ENCODE peak calls at places on chromosomes 2 and 18, in ten cellular contexts. One of them, this sample, is unnamed.

GRCh38 chr2:25897500-25897899 is 19.2 kb upstream of the ASXL2 start:
- DNase-seq in OCI-LY7: no peak
- DNase-seq in left ventricle myocardium inferior: no peak
- DNase-seq in fibroblast of lung: no peak
- DNase-seq in AG04450: no peak
- DNase-seq in GM12878: no peak
- DNase-seq in cardiac fibroblast: no peak
- DNase-seq in transverse colon: no peak
- DNase-seq in heart right ventricle: no peak
- DNase-seq in HL-60: peak; percentile 20
- DNase-seq in this sample: no peak

GRCh38 chr2:113910110-113910717 is 20.3 kb downstream of the ACTR3 start:
- DNase-seq in cardiac fibroblast: no peak
- DNase-seq in GM12878: no peak
- DNase-seq in HL-60: no peak
- DNase-seq in OCI-LY7: no peak
- DNase-seq in transverse colon: no peak
- DNase-seq in left ventricle myocardium inferior: no peak
- DNase-seq in AG04450: no peak
- DNase-seq in fibroblast of lung: no peak
- DNase-seq in heart right ventricle: no peak
- DNase-seq in this sample: peak; percentile 29

GRCh38 chr2:210593166-210593565 is 36.8 kb downstream of the CPS1 start:
- DNase-seq in transverse colon: no peak
- DNase-seq in left ventricle myocardium inferior: no peak
- DNase-seq in HL-60: no peak
- DNase-seq in fibroblast of lung: peak; percentile 20
- DNase-seq in GM12878: no peak
- DNase-seq in AG04450: no peak
- DNase-seq in OCI-LY7: no peak
- DNase-seq in cardiac fibroblast: no peak
- DNase-seq in heart right ventricle: no peak
- DNase-seq in this sample: no peak

GRCh38 chr18:67318651-67319050 is 197.9 kb downstream of the DSEL start:
- DNase-seq in OCI-LY7: no peak
- DNase-seq in left ventricle myocardium inferior: no peak
- DNase-seq in cardiac fibroblast: peak; percentile 7
- DNase-seq in heart right ventricle: no peak
- DNase-seq in AG04450: peak; percentile 16
- DNase-seq in GM12878: no peak
- DNase-seq in HL-60: no peak
- DNase-seq in transverse colon: no peak
- DNase-seq in fibroblast of lung: peak; percentile 9
- DNase-seq in this sample: peak; percentile 13

GRCh38 chr2:189673661-189674373 is 653 bp upstream of the ANKAR start:
- DNase-seq in HL-60: no peak
- DNase-seq in transverse colon: no peak
- DNase-seq in AG04450: no peak
- DNase-seq in GM12878: no peak
- DNase-seq in cardiac fibroblast: no peak
- DNase-seq in OCI-LY7: no peak
- DNase-seq in heart right ventricle: no peak
- DNase-seq in left ventricle myocardium inferior: no peak
- DNase-seq in fibroblast of lung: no peak
- DNase-seq in this sample: peak; percentile 40

GRCh38 chr2:109398616-109399015 is 215.2 kb downstream of the SEPTIN10 start:
- DNase-seq in left ventricle myocardium inferior: no peak
- DNase-seq in transverse colon: no peak
- DNase-seq in GM12878: no peak
- DNase-seq in heart right ventricle: no peak
- DNase-seq in OCI-LY7: no peak
- DNase-seq in cardiac fibroblast: no peak
- DNase-seq in AG04450: no peak
- DNase-seq in HL-60: no peak
- DNase-seq in fibroblast of lung: no peak
- DNase-seq in this sample: no peak

GRCh38 chr2:195151711-195152110 is 505.3 kb upstream of the SLC39A10 start:
- DNase-seq in cardiac fibroblast: no peak
- DNase-seq in AG04450: no peak
- DNase-seq in transverse colon: no peak
- DNase-seq in GM12878: no peak
- DNase-seq in OCI-LY7: no peak
- DNase-seq in left ventricle myocardium inferior: no peak
- DNase-seq in heart right ventricle: no peak
- DNase-seq in HL-60: no peak
- DNase-seq in fibroblast of lung: no peak
- DNase-seq in this sample: no peak

GRCh38 chr2:58047373-58047674 is 718 bp downstream of the VRK2 start:
- DNase-seq in transverse colon: no peak
- DNase-seq in GM12878: no peak
- DNase-seq in heart right ventricle: no peak
- DNase-seq in cardiac fibroblast: no peak
- DNase-seq in fibroblast of lung: no peak
- DNase-seq in left ventricle myocardium inferior: no peak
- DNase-seq in AG04450: no peak
- DNase-seq in HL-60: no peak
- DNase-seq in OCI-LY7: no peak
- DNase-seq in this sample: no peak

GRCh38 chr2:137525644-137526190 is 438.6 kb upstream of the HNMT start:
- DNase-seq in OCI-LY7: no peak
- DNase-seq in heart right ventricle: no peak
- DNase-seq in HL-60: no peak
- DNase-seq in left ventricle myocardium inferior: no peak
- DNase-seq in GM12878: no peak
- DNase-seq in AG04450: no peak
- DNase-seq in cardiac fibroblast: no peak
- DNase-seq in fibroblast of lung: no peak
- DNase-seq in transverse colon: no peak
- DNase-seq in this sample: no peak

GRCh38 chr18:53796042-53796729 is 428.3 kb downstream of the MBD2 start:
- DNase-seq in transverse colon: no peak
- DNase-seq in cardiac fibroblast: peak; percentile 82
- DNase-seq in AG04450: peak; percentile 18
- DNase-seq in left ventricle myocardium inferior: no peak
- DNase-seq in HL-60: no peak
- DNase-seq in OCI-LY7: no peak
- DNase-seq in heart right ventricle: no peak
- DNase-seq in GM12878: no peak
- DNase-seq in fibroblast of lung: peak; percentile 79
- DNase-seq in this sample: peak; percentile 97

GRCh38 chr2:121888189-121888557 is 132.7 kb downstream of the TSN start:
- DNase-seq in fibroblast of lung: no peak
- DNase-seq in OCI-LY7: peak; percentile 56
- DNase-seq in AG04450: no peak
- DNase-seq in transverse colon: no peak
- DNase-seq in left ventricle myocardium inferior: no peak
- DNase-seq in HL-60: peak; percentile 31
- DNase-seq in GM12878: no peak
- DNase-seq in heart right ventricle: no peak
- DNase-seq in cardiac fibroblast: no peak
- DNase-seq in this sample: no peak

GRCh38 chr18:39453882-39454281 is 1888.3 kb upstream of the CELF4 start:
- DNase-seq in left ventricle myocardium inferior: no peak
- DNase-seq in OCI-LY7: no peak
- DNase-seq in AG04450: peak; percentile 13
- DNase-seq in HL-60: no peak
- DNase-seq in heart right ventricle: no peak
- DNase-seq in GM12878: no peak
- DNase-seq in transverse colon: no peak
- DNase-seq in fibroblast of lung: peak; percentile 88
- DNase-seq in cardiac fibroblast: peak; percentile 94
- DNase-seq in this sample: peak; percentile 61

DNA sequence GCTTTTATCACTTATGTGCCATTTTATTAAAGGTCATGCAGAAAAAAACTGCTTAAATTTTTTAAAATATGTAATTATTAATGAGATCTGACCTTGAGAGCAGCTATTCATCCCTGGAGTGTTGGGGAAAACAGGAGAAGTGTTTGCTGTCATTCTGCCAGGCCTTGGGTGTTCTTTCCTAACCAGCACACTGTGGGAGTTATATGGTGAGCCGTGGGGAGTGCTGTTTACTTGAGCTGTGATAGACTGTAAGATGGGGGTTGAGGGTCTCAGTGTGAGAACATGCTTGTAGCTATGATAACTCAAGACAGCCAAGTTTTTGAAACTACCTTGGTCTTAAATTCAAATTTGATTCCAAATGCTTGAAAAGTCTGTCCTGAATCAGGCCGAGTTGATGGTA is 101.3 kb upstream of the ARHGAP28 start:
- DNase-seq in cardiac fibroblast: peak; percentile 21
- DNase-seq in fibroblast of lung: no peak
- DNase-seq in GM12878: no peak
- DNase-seq in OCI-LY7: no peak
- DNase-seq in left ventricle myocardium inferior: no peak
- DNase-seq in transverse colon: no peak
- DNase-seq in heart right ventricle: no peak
- DNase-seq in AG04450: no peak
- DNase-seq in HL-60: no peak
- DNase-seq in this sample: peak; percentile 45
- TF ChIP-seq CTCF in cardiac fibroblast: no peak
- TF ChIP-seq CTCF in fibroblast of lung: no peak
- TF ChIP-seq CTCF in GM12878: no peak
- TF ChIP-seq CTCF in OCI-LY7: no peak
- TF ChIP-seq CTCF in left ventricle myocardium inferior: no peak
- TF ChIP-seq CTCF in transverse colon: no peak
- TF ChIP-seq CTCF in heart right ventricle: no peak
- TF ChIP-seq CTCF in AG04450: no peak
- TF ChIP-seq CTCF in HL-60: no peak
- TF ChIP-seq CTCF in this sample: no peak

GRCh38 chr18:78875998-78876650 is 103.5 kb upstream of the SALL3 start:
- DNase-seq in OCI-LY7: no peak
- DNase-seq in GM12878: no peak
- DNase-seq in left ventricle myocardium inferior: no peak
- DNase-seq in HL-60: no peak
- DNase-seq in heart right ventricle: no peak
- DNase-seq in fibroblast of lung: no peak
- DNase-seq in cardiac fibroblast: no peak
- DNase-seq in AG04450: no peak
- DNase-seq in transverse colon: no peak
- DNase-seq in this sample: no peak

GRCh38 chr18:78873916-78874505 is 105.6 kb upstream of the SALL3 start:
- DNase-seq in transverse colon: no peak
- DNase-seq in left ventricle myocardium inferior: no peak
- DNase-seq in cardiac fibroblast: no peak
- DNase-seq in OCI-LY7: no peak
- DNase-seq in HL-60: peak; percentile 77
- DNase-seq in fibroblast of lung: no peak
- DNase-seq in AG04450: no peak
- DNase-seq in GM12878: no peak
- DNase-seq in heart right ventricle: no peak
- DNase-seq in this sample: no peak

GRCh38 chr18:78876868-78877267 is 102.8 kb upstream of the SALL3 start:
- DNase-seq in HL-60: no peak
- DNase-seq in left ventricle myocardium inferior: no peak
- DNase-seq in transverse colon: no peak
- DNase-seq in AG04450: no peak
- DNase-seq in cardiac fibroblast: no peak
- DNase-seq in OCI-LY7: no peak
- DNase-seq in GM12878: no peak
- DNase-seq in fibroblast of lung: no peak
- DNase-seq in heart right ventricle: no peak
- DNase-seq in this sample: no peak

GRCh38 chr18:78878335-78878734 is 101.3 kb upstream of the SALL3 start:
- DNase-seq in HL-60: no peak
- DNase-seq in left ventricle myocardium inferior: no peak
- DNase-seq in transverse colon: no peak
- DNase-seq in OCI-LY7: no peak
- DNase-seq in AG04450: no peak
- DNase-seq in cardiac fibroblast: no peak
- DNase-seq in fibroblast of lung: no peak
- DNase-seq in GM12878: no peak
- DNase-seq in heart right ventricle: no peak
- DNase-seq in this sample: no peak

DNA sequence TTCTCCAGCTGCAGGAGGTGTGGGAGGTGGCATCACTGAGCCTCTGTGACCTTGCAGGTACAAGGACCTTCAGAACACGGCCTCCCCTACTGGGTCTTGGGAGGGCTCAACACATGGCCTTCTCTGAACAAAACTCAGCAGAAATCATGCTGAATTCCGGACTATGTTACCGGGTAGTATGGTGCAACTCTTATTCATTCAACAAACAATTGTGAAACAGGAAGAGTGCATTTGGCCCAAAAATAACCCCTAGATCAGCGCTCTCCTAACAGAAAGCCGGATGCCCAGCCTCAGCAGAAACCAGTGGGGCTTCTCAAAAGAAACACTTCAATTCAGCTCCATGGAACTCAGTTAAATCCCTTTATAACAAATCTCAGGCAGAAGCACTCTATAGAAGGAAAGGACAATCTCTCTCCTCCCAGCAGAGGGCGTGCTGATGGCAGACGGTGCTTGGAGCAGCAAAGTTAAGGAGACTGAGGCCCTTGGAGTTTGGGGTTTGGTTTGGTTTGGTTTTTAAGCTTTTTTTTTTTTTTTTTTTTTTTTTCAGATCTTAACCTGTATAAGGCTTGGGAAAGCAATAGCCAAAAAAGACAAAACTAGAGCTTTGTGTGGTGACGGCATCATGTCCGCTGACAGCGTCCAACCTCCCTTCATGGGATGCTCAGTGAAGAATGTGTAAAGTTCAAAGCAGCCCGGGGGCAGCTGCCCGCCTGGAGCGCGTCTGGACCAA is 104.2 kb upstream of the SALL3 start:
- DNase-seq in heart right ventricle: no peak
- DNase-seq in GM12878: no peak
- DNase-seq in left ventricle myocardium inferior: no peak
- DNase-seq in AG04450: no peak
- DNase-seq in transverse colon: peak; percentile 25
- DNase-seq in fibroblast of lung: no peak
- DNase-seq in cardiac fibroblast: peak; percentile 16
- DNase-seq in HL-60: peak; percentile 48
- DNase-seq in OCI-LY7: peak; percentile 21
- DNase-seq in this sample: peak; percentile 10
- H3K4me3 ChIP-seq in heart right ventricle: no peak overlapping the region
- H3K4me3 ChIP-seq in GM12878: no peak overlapping the region
- H3K4me3 ChIP-seq in left ventricle myocardium inferior: no peak overlapping the region
- H3K4me3 ChIP-seq in AG04450: no peak overlapping the region
- H3K4me3 ChIP-seq in transverse colon: no peak overlapping the region
- H3K4me3 ChIP-seq in fibroblast of lung: no peak overlapping the region
- H3K4me3 ChIP-seq in cardiac fibroblast: no peak overlapping the region
- H3K4me3 ChIP-seq in HL-60: no peak overlapping the region
- H3K4me3 ChIP-seq in OCI-LY7: no peak overlapping the region
- H3K4me3 ChIP-seq in this sample: no peak overlapping the region

GRCh38 chr2:207473203-207473865 is 56.4 kb upstream of the CREB1 start:
- DNase-seq in OCI-LY7: no peak
- DNase-seq in transverse colon: no peak
- DNase-seq in GM12878: peak; percentile 30
- DNase-seq in AG04450: peak; percentile 65
- DNase-seq in cardiac fibroblast: peak; percentile 92
- DNase-seq in fibroblast of lung: peak; percentile 92
- DNase-seq in left ventricle myocardium inferior: no peak
- DNase-seq in HL-60: peak; percentile 69
- DNase-seq in heart right ventricle: no peak
- DNase-seq in this sample: peak; percentile 89
- TF ChIP-seq CTCF in OCI-LY7: peak; percentile 31
- TF ChIP-seq CTCF in transverse colon: peak; percentile 33
- TF ChIP-seq CTCF in GM12878: peak; percentile 49
- TF ChIP-seq CTCF in AG04450: peak; percentile 89
- TF ChIP-seq CTCF in cardiac fibroblast: peak; percentile 80
- TF ChIP-seq CTCF in fibroblast of lung: peak; percentile 88
- TF ChIP-seq CTCF in left ventricle myocardium inferior: peak; percentile 78
- TF ChIP-seq CTCF in HL-60: peak; percentile 35
- TF ChIP-seq CTCF in heart right ventricle: peak; percentile 87
- TF ChIP-seq CTCF in this sample: peak; percentile 90

GRCh38 chr2:19796036-19796703 is 105.6 kb downstream of the TTC32 start:
- DNase-seq in GM12878: no peak
- DNase-seq in left ventricle myocardium inferior: no peak
- DNase-seq in transverse colon: no peak
- DNase-seq in heart right ventricle: no peak
- DNase-seq in fibroblast of lung: peak; percentile 52
- DNase-seq in HL-60: no peak
- DNase-seq in AG04450: no peak
- DNase-seq in OCI-LY7: no peak
- DNase-seq in cardiac fibroblast: peak; percentile 49
- DNase-seq in this sample: peak; percentile 91
- H3K4me3 ChIP-seq in GM12878: no peak overlapping the region
- H3K4me3 ChIP-seq in left ventricle myocardium inferior: no peak overlapping the region
- H3K4me3 ChIP-seq in transverse colon: no peak overlapping the region
- H3K4me3 ChIP-seq in heart right ventricle: no peak overlapping the region
- H3K4me3 ChIP-seq in fibroblast of lung: no peak overlapping the region
- H3K4me3 ChIP-seq in HL-60: no peak overlapping the region
- H3K4me3 ChIP-seq in AG04450: no peak overlapping the region
- H3K4me3 ChIP-seq in OCI-LY7: no peak overlapping the region
- H3K4me3 ChIP-seq in cardiac fibroblast: no peak overlapping the region
- H3K4me3 ChIP-seq in this sample: no peak overlapping the region